ENCODE peak calls at places on chromosomes 13 and 19, in five cellular contexts. Z is lung, A is PC-3, T is hepatocyte, X is breast epithelium. J is an unnamed sample.

GRCh38 chr19:14375055-14375581 is 6.1 kb upstream of the ADGRE5 start:
- DNase-seq in Z (peak; percentile 59), A (no peak), T (no peak), X (no peak), J (peak; percentile 90)

GRCh38 chr13:26019241-26019640 is 32.6 kb downstream of the SHISA2 start:
- DNase-seq in Z (no peak), A (no peak), T (no peak), X (no peak), J (no peak)

GRCh38 chr13:109769275-109769674 is 17.1 kb downstream of the IRS2 start:
- DNase-seq in Z (no peak), A (no peak), T (no peak), X (no peak), J (no peak)

GRCh38 chr13:90084684-90085290 is 1262.7 kb upstream of the MIR17HG start:
- DNase-seq in Z (no peak), A (no peak), T (no peak), X (no peak), J (no peak)

GRCh38 chr19:28960986-28961705 is 251.8 kb downstream of the UQCRFS1 start:
- DNase-seq in Z (no peak), A (no peak), T (no peak), X (no peak), J (no peak)

GRCh38 chr19:12723643-12724426 is at the start of gene TNPO2:
- DNase-seq in Z (peak; percentile 54), A (peak; percentile 74), T (peak; percentile 69), X (no peak), J (peak; percentile 51)

GRCh38 chr13:47109028-47109427 is 212.2 kb upstream of the HTR2A start:
- DNase-seq in Z (no peak), A (peak; percentile 84), T (no peak), X (no peak), J (no peak)

GRCh38 chr13:34308725-34309124 is 490.8 kb downstream of the RFC3 start:
- DNase-seq in Z (no peak), A (no peak), T (no peak), X (no peak), J (no peak)

GRCh38 chr13:35768126-35768525 is 291.6 kb upstream of the MAB21L1 start:
- DNase-seq in Z (no peak), A (no peak), T (no peak), X (no peak), J (no peak)

GRCh38 chr13:98570929-98571372 is 6.0 kb downstream of the STK24 start:
- DNase-seq in Z (peak; percentile 55), A (peak; percentile 89), T (peak; percentile 49), X (no peak), J (peak; percentile 32)

GRCh38 chr13:31485651-31486051 is 253.7 kb upstream of the RXFP2 start:
- DNase-seq in Z (no peak), A (no peak), T (peak; percentile 43), X (no peak), J (no peak)

GRCh38 chr13:99022953-99023352 is 45.1 kb upstream of the DOCK9 start:
- DNase-seq in Z (no peak), A (no peak), T (no peak), X (no peak), J (no peak)

GRCh38 chr19:28543244-28543776 is 669.6 kb downstream of the UQCRFS1 start:
- DNase-seq in Z (no peak), A (no peak), T (no peak), X (no peak), J (no peak)

GRCh38 chr19:40217921-40218890 is at the start of gene TTC9B:
- DNase-seq in Z (no peak), A (no peak), T (peak; percentile 67), X (no peak), J (peak; percentile 16)

GRCh38 chr19:10408511-10409291 is 5.4 kb upstream of the CDC37 start:
- DNase-seq in Z (no peak), A (no peak), T (no peak), X (no peak), J (no peak)
- H3K4me1 ChIP-seq in Z (no peaks in the 10 kb centered on the region), A (peaks cover 3% of the 10 kb centered on the region), T (peaks cover 4% of the 10 kb centered on the region), X (peaks cover 9% of the 10 kb centered on the region), J (peaks cover 66% of the 10 kb centered on the region)

GRCh38 chr19:33580026-33580644 is 41.6 kb upstream of the CHST8 start:
- DNase-seq in Z (no peak), A (peak; percentile 52), T (peak; percentile 18), X (peak; percentile 68), J (no peak)

GRCh38 chr19:33577947-33578346 is 43.8 kb upstream of the CHST8 start:
- DNase-seq in Z (no peak), A (no peak), T (no peak), X (no peak), J (no peak)

GRCh38 chr19:33574824-33575223 is 46.9 kb upstream of the CHST8 start:
- DNase-seq in Z (no peak), A (no peak), T (no peak), X (no peak), J (no peak)

GRCh38 chr19:33578697-33579096 is 43.1 kb upstream of the CHST8 start:
- DNase-seq in Z (no peak), A (no peak), T (no peak), X (no peak), J (no peak)

GRCh38 chr19:33580645-33581037 is 41.1 kb upstream of the CHST8 start:
- DNase-seq in Z (no peak), A (peak; percentile 17), T (no peak), X (no peak), J (no peak)
- TF ChIP-seq CTCF in Z (no peak), A (no peak), T (no peak), X (no peak), J (no peak)

GRCh38 chr19:1237754-1238372 is at the start of gene CBARP:
- DNase-seq in Z (no peak), A (peak; percentile 35), T (peak; percentile 84), X (no peak), J (no peak)

GRCh38 chr19:1240925-1241324 is 626 bp upstream of the ATP5F1D start:
- DNase-seq in Z (no peak), A (no peak), T (no peak), X (no peak), J (no peak)

GRCh38 chr19:1239796-1240737 is 1.5 kb upstream of the ATP5F1D start:
- DNase-seq in Z (peak; percentile 75), A (peak; percentile 80), T (peak; percentile 98), X (peak; percentile 85), J (peak; percentile 86)

GRCh38 chr19:1238373-1239303 is 833 bp upstream of the CBARP start:
- DNase-seq in Z (no peak), A (no peak), T (no peak), X (no peak), J (no peak)

GRCh38 chr19:1239420-1239795 is 1.6 kb upstream of the CBARP start:
- DNase-seq in Z (no peak), A (no peak), T (no peak), X (no peak), J (no peak)
- H3K4me1 ChIP-seq in Z (peaks cover 20% of the 10 kb centered on the region), A (peaks cover 17% of the 10 kb centered on the region), T (peaks cover 29% of the 10 kb centered on the region), X (peaks cover 19% of the 10 kb centered on the region), J (peaks cover 49% of the 10 kb centered on the region)

GRCh38 chr13:30047154-30047874 is 196.9 kb upstream of the UBL3 start:
- DNase-seq in Z (no peak), A (no peak), T (no peak), X (no peak), J (no peak)
- TF ChIP-seq CTCF in Z (no peak), A (no peak), T (no peak), X (no peak), J (no peak)